ENCODE peak calls at places on chromosomes 4 and X, in five cellular contexts. F, X, W, N and U are unnamed samples.

GRCh38 chr4:36385951-36386561 is 104.6 kb downstream of the DTHD1 start:
- DNase-seq in W (peak; percentile 45), N (no peak), X (no peak), F (no peak), U (no peak)

GRCh38 chr4:2621419-2621818 is 85.0 kb downstream of the FAM193A start:
- DNase-seq in N (no peak), X (no peak), W (no peak), F (no peak), U (no peak)

GRCh38 chr4:100828986-100829685 is 311.3 kb upstream of the EMCN start:
- DNase-seq in F (no peak), X (no peak), W (peak; percentile 46), N (no peak), U (no peak)

GRCh38 chr4:166257891-166258290 is 384.9 kb downstream of the TLL1 start:
- DNase-seq in X (no peak), F (no peak), N (no peak), W (no peak), U (no peak)

GRCh38 chr4:126051709-126052424 is 737.1 kb downstream of the FAT4 start:
- DNase-seq in N (peak; percentile 28), X (peak; percentile 62), W (peak; percentile 84), F (peak; percentile 55), U (peak; percentile 4)

GRCh38 chr4:25993564-25994185 is 79.7 kb downstream of the SMIM20 start:
- DNase-seq in W (no peak), X (no peak), N (peak; percentile 15), F (peak; percentile 36), U (no peak)

GRCh38 chrX:136138939-136139338 is 8.4 kb upstream of the FHL1 start:
- DNase-seq in F (peak; percentile 49), W (no peak), X (no peak), N (no peak), U (no peak)

GRCh38 chr4:187606581-187606980 is 389.0 kb upstream of the ZFP42 start:
- DNase-seq in N (peak; percentile 50), F (peak; percentile 66), W (peak; percentile 65), X (no peak), U (no peak)

GRCh38 chrX:96372313-96373046 is 312.2 kb upstream of the DIAPH2 start:
- DNase-seq in N (peak; percentile 31), W (peak; percentile 54), F (peak; percentile 66), X (peak; percentile 3), U (no peak)

GRCh38 chr4:111398906-111399330 is 746.3 kb upstream of the FAM241A start:
- DNase-seq in F (peak; percentile 39), X (no peak), W (peak; percentile 72), N (no peak), U (no peak)

GRCh38 chr4:102734591-102735385 is 26.0 kb downstream of the MANBA start:
- DNase-seq in W (no peak), F (no peak), X (no peak), N (no peak), U (peak; percentile 21)